ENCODE peak calls at places on chromosomes 7 and 10, in nine cellular contexts. J is colonic mucosa; K is progenitor cell of endocrine pancreas; X is Peyer's patch; P is Caco-2; N is psoas muscle; Y is CD4-positive, alpha-beta T cell; Z is PC-9; M is nephron progenitor cell. I is an unnamed sample.

GRCh38 chr10:127907411-127908105 is 655 bp downstream of the PTPRE start:
- DNase-seq in X (peak), Y (no peak), N (peak), K (no peak), M (peak), J (peak), Z (peak), P (no peak), I (no peak)

GRCh38 chr7:20197837-20198236 is 19.3 kb downstream of the MACC1 start:
- DNase-seq in Z (no peak), P (no peak), X (no peak), J (no peak), M (no peak), K (no peak), N (no peak), Y (no peak), I (no peak)

GRCh38 chr7:107966701-107967100 is 36.3 kb downstream of the LAMB1 start:
- DNase-seq in Y (no peak), P (peak), J (no peak), M (no peak), Z (peak), N (peak), K (no peak), X (no peak), I (no peak)

GRCh38 chr7:3722396-3722846 is 421.4 kb downstream of the SDK1 start:
- DNase-seq in Y (peak), Z (no peak), X (peak), P (no peak), N (no peak), M (peak), K (no peak), J (no peak), I (peak)

GRCh38 chr10:126062132-126063032 is 166.0 kb downstream of the FANK1 start:
- DNase-seq in X (no peak), J (peak), P (no peak), N (peak), K (no peak), M (no peak), Z (peak), Y (no peak), I (peak)

GRCh38 chr7:23235688-23236280 is 10.8 kb upstream of the GPNMB start:
- DNase-seq in N (peak), K (no peak), J (no peak), P (no peak), X (no peak), M (no peak), Z (no peak), Y (no peak), I (no peak)

GRCh38 chr10:79381804-79382221 is 34.5 kb downstream of the PPIF start:
- DNase-seq in X (peak), N (peak), J (peak), K (peak), P (no peak), Y (no peak), Z (no peak), M (no peak), I (peak)

GRCh38 chr10:74406006-74406405 is 255.0 kb downstream of the ADK start:
- DNase-seq in P (no peak), Y (no peak), J (no peak), M (no peak), Z (no peak), K (no peak), N (no peak), X (no peak), I (no peak)

GRCh38 chr7:1087952-1088920 is at the start of gene GPER1:
- DNase-seq in K (no peak), M (peak), Y (no peak), X (peak), P (no peak), J (peak), N (peak), Z (no peak), I (peak)

GRCh38 chr7:128928159-128928558 is 9.6 kb upstream of the IRF5 start:
- DNase-seq in X (peak), Z (no peak), K (no peak), N (no peak), M (no peak), J (no peak), P (peak), Y (no peak), I (no peak)

GRCh38 chr10:21523557-21524008 is 1.9 kb downstream of the SKIDA1 start:
- DNase-seq in M (no peak), P (no peak), J (no peak), X (no peak), N (no peak), K (no peak), Y (no peak), Z (no peak), I (no peak)

GRCh38 chr10:75136346-75136745 is 24.9 kb downstream of the SAMD8 start:
- DNase-seq in X (no peak), P (no peak), Z (no peak), J (no peak), M (no peak), K (no peak), Y (no peak), N (no peak), I (no peak)

GRCh38 chr7:95669513-95669912 is 73.2 kb upstream of the PDK4 start:
- DNase-seq in K (no peak), P (no peak), M (no peak), J (no peak), Z (no peak), N (no peak), Y (no peak), X (no peak), I (no peak)

GRCh38 chr10:108360187-108360586 is 1195.7 kb upstream of the SORCS1 start:
- DNase-seq in K (no peak), J (no peak), N (no peak), X (no peak), Z (no peak), P (no peak), Y (no peak), M (no peak), I (no peak)

GRCh38 chr7:44274623-44274975 is 50.8 kb downstream of the CAMK2B start:
- DNase-seq in J (no peak), M (no peak), X (no peak), Y (no peak), P (no peak), K (no peak), Z (no peak), N (peak), I (no peak)

GRCh38 chr7:46695045-46695708 is 774.1 kb upstream of the IGFBP3 start:
- DNase-seq in M (no peak), Y (no peak), J (no peak), Z (peak), N (no peak), P (no peak), X (no peak), K (peak), I (no peak)
- TF ChIP-seq CTCF in M (no peak), Y (no peak), J (no peak), Z (no peak), N (no peak), P (no peak), X (no peak), K (peak), I (no peak)

GRCh38 chr10:68721673-68721963 is 579 bp downstream of the CCAR1 start:
- DNase-seq in Z (no peak), K (no peak), X (no peak), J (no peak), N (no peak), Y (no peak), M (no peak), P (no peak), I (no peak)

GRCh38 chr10:68725016-68725415 is 4.0 kb downstream of the CCAR1 start:
- DNase-seq in Y (no peak), K (no peak), J (no peak), X (no peak), P (peak), M (no peak), Z (no peak), N (no peak), I (no peak)

GRCh38 chr10:68717435-68717834 is 3.6 kb upstream of the CCAR1 start:
- DNase-seq in J (no peak), X (no peak), Z (no peak), M (no peak), Y (no peak), P (no peak), N (no peak), K (no peak), I (no peak)

GRCh38 chr10:68720793-68721672 is at the start of gene CCAR1:
- DNase-seq in N (peak), Y (peak), X (peak), Z (peak), J (peak), K (peak), M (peak), P (peak), I (peak)
- TF ChIP-seq CTCF in N (no peak), Y (no peak), X (peak), Z (no peak), J (no peak), K (no peak), M (no peak), P (no peak), I (no peak)

GRCh38 chr7:112668561-112668960 is 121.6 kb downstream of the TMEM168 start:
- DNase-seq in K (no peak), Y (no peak), X (no peak), Z (no peak), M (no peak), N (no peak), P (no peak), J (no peak), I (no peak)
- TF ChIP-seq CTCF in K (no peak), Y (no peak), X (no peak), Z (no peak), M (no peak), N (no peak), P (no peak), J (no peak), I (no peak)

GRCh38 chr7:90701021-90701420 is 104.9 kb downstream of the CDK14 start:
- DNase-seq in N (no peak), Y (no peak), K (no peak), P (no peak), X (no peak), J (no peak), Z (no peak), M (no peak), I (no peak)
- TF ChIP-seq CTCF in N (no peak), Y (no peak), K (no peak), P (no peak), X (no peak), J (no peak), Z (no peak), M (no peak), I (no peak)

GRCh38 chr10:69936091-69936490 is 116.6 kb upstream of the MACROH2A2 start:
- DNase-seq in J (no peak), M (no peak), Y (no peak), K (no peak), X (no peak), N (no peak), P (no peak), Z (no peak), I (no peak)
- TF ChIP-seq CTCF in J (no peak), M (no peak), Y (no peak), K (peak), X (no peak), N (no peak), P (no peak), Z (no peak), I (no peak)